ENCODE peak calls at places on chromosomes 3 and 15, in four cellular contexts. G is bronchial epithelial cell, O is epithelial cell of esophagus, X is NCI-H345. C is an unnamed sample.

GRCh38 chr15:92753591-92753990 is 98.0 kb upstream of the FAM174B start:
- DNase-seq in G (no peak), O (no peak), X (no peak), C (no peak)

GRCh38 chr15:39745415-39745814 is 37.2 kb downstream of the FSIP1 start:
- DNase-seq in G (peak), O (peak), X (no peak), C (no peak)

GRCh38 chr3:10193692-10194327 is 29.1 kb downstream of the IRAK2 start:
- DNase-seq in G (peak), O (no peak), X (no peak), C (no peak)

GRCh38 chr15:88221836-88222235 is 34.7 kb downstream of the NTRK3 start:
- DNase-seq in G (no peak), O (no peak), X (no peak), C (no peak)

GRCh38 chr3:124862006-124862405 is 25.2 kb downstream of the ITGB5 start:
- DNase-seq in G (no peak), O (no peak), X (no peak), C (no peak)

GRCh38 chr3:105260385-105260784 is 106.3 kb upstream of the ALCAM start:
- DNase-seq in G (no peak), O (no peak), X (no peak), C (no peak)

GRCh38 chr3:13884851-13885703 is 5.2 kb upstream of the WNT7A start:
- DNase-seq in G (peak), O (peak), X (peak), C (peak)

GRCh38 chr3:121822973-121823372 is 11.9 kb downstream of the IQCB1 start:
- DNase-seq in G (no peak), O (no peak), X (no peak), C (no peak)

GRCh38 chr3:17579289-17580031 is 163.0 kb downstream of the TBC1D5 start:
- DNase-seq in G (peak), O (peak), X (no peak), C (no peak)

GRCh38 chr3:120649735-120650705 is 32.0 kb downstream of the HGD start:
- DNase-seq in G (no peak), O (no peak), X (no peak), C (no peak)

GRCh38 chr3:79773291-79773690 is 5.5 kb upstream of the ROBO1 start:
- DNase-seq in G (no peak), O (no peak), X (no peak), C (no peak)

GRCh38 chr3:28388978-28389377 is 40.4 kb upstream of the AZI2 start:
- DNase-seq in G (no peak), O (no peak), X (no peak), C (no peak)

GRCh38 chr3:117539729-117540128 is 830.1 kb downstream of the TUSC7 start:
- DNase-seq in G (no peak), O (no peak), X (no peak), C (no peak)